ENCODE peak calls at places on chromosomes 13 and 19, in four cellular contexts. U is H54, J is testis, N is Daoy. D is an unnamed sample.

GRCh38 chr13:32284927-32285632 is 30.1 kb downstream of the ZAR1L start:
- DNase-seq in U (no peak), J (peak; percentile 65), N (peak; percentile 69), D (no peak)

GRCh38 chr19:54451331-54451871 is 2.4 kb downstream of the LENG8 start:
- DNase-seq in U (no peak), J (no peak), N (peak; percentile 63), D (no peak)

GRCh38 chr19:16039545-16039944 is 36.8 kb upstream of the TPM4 start:
- DNase-seq in U (no peak), J (no peak), N (no peak), D (no peak)

GRCh38 chr19:40799558-40800338 is 757 bp downstream of the EGLN2 start:
- DNase-seq in U (peak; percentile 35), J (no peak), N (peak; percentile 45), D (no peak)

GRCh38 chr19:34733266-34733825 is 697 bp upstream of the ZNF181 start:
- DNase-seq in U (no peak), J (peak; percentile 66), N (no peak), D (no peak)

GRCh38 chr13:59843040-59843439 is 320.7 kb downstream of the DIAPH3 start:
- DNase-seq in U (peak; percentile 0), J (no peak), N (peak; percentile 1), D (no peak)

GRCh38 chr13:38415233-38415632 is 65.6 kb downstream of the UFM1 start:
- DNase-seq in U (no peak), J (no peak), N (no peak), D (no peak)

GRCh38 chr13:88014527-88014926 is 343.4 kb downstream of the SLITRK5 start:
- DNase-seq in U (no peak), J (no peak), N (no peak), D (no peak)

GRCh38 chr19:58183822-58184215 is 958 bp downstream of the ZNF274 start:
- DNase-seq in U (no peak), J (no peak), N (no peak), D (no peak)

GRCh38 chr19:28234637-28235036 is 978.3 kb downstream of the UQCRFS1 start:
- DNase-seq in U (no peak), J (no peak), N (peak; percentile 74), D (no peak)

GRCh38 chr19:39631178-39631577 is 24.5 kb upstream of the LGALS16 start:
- DNase-seq in U (no peak), J (no peak), N (no peak), D (no peak)

GRCh38 chr19:2477732-2478191 is 1.8 kb downstream of the GADD45B start:
- DNase-seq in U (no peak), J (peak; percentile 47), N (peak; percentile 54), D (no peak)

GRCh38 chr19:16193466-16193865 is 4.2 kb upstream of the AP1M1 start:
- DNase-seq in U (no peak), J (no peak), N (no peak), D (no peak)

GRCh38 chr19:5774921-5775320 is 9.6 kb downstream of the PRR22 start:
- DNase-seq in U (no peak), J (no peak), N (no peak), D (no peak)

GRCh38 chr13:32261567-32261966 is 53.6 kb downstream of the ZAR1L start:
- DNase-seq in U (peak; percentile 9), J (peak; percentile 71), N (peak; percentile 79), D (no peak)

GRCh38 chr13:105464249-105464648 is 1071.2 kb downstream of the EFNB2 start:
- DNase-seq in U (no peak), J (no peak), N (no peak), D (no peak)

GRCh38 chr19:3034845-3035541 is 5.9 kb upstream of the TLE2 start:
- DNase-seq in U (no peak), J (no peak), N (peak; percentile 67), D (no peak)

GRCh38 chr13:41222259-41222852 is 28.0 kb upstream of the KBTBD7 start:
- DNase-seq in U (no peak), J (peak; percentile 77), N (peak; percentile 22), D (peak; percentile 7)

GRCh38 chr19:47891923-47892666 is 6.0 kb upstream of the SULT2A1 start:
- DNase-seq in U (no peak), J (peak; percentile 89), N (no peak), D (no peak)

GRCh38 chr19:6071103-6071485 is 39.2 kb downstream of the RFX2 start:
- DNase-seq in U (no peak), J (no peak), N (no peak), D (no peak)

GRCh38 chr13:32272021-32272695 is 43.0 kb downstream of the ZAR1L start:
- DNase-seq in U (no peak), J (no peak), N (no peak), D (no peak)

GRCh38 chr13:39895254-39895653 is 239.8 kb downstream of the COG6 start:
- DNase-seq in U (no peak), J (no peak), N (no peak), D (no peak)

GRCh38 chr19:6532244-6532999 is 1.6 kb downstream of the TNFSF9 start:
- DNase-seq in U (no peak), J (no peak), N (peak; percentile 33), D (no peak)

GRCh38 chr13:20161275-20161950 is 561 bp upstream of the GJA3 start:
- DNase-seq in U (no peak), J (peak; percentile 61), N (no peak), D (no peak)

GRCh38 chr19:5313307-5313706 is 27.3 kb downstream of the PTPRS start:
- DNase-seq in U (no peak), J (no peak), N (no peak), D (peak; percentile 64)

GRCh38 chr19:36916991-36917390 is 859 bp downstream of the ZNF568 start:
- DNase-seq in U (no peak), J (peak; percentile 27), N (peak; percentile 15), D (no peak)

GRCh38 chr19:2969104-2969504 is 8.3 kb upstream of the TLE6 start:
- DNase-seq in U (no peak), J (peak; percentile 73), N (peak; percentile 28), D (peak; percentile 40)

GRCh38 chr13:98664924-98665637 is 87.4 kb downstream of the SLC15A1 start:
- DNase-seq in U (no peak), J (no peak), N (peak; percentile 32), D (no peak)

GRCh38 chr19:19460761-19461265 is 54.5 kb downstream of the TSSK6 start:
- DNase-seq in U (no peak), J (peak; percentile 55), N (no peak), D (no peak)

GRCh38 chr19:8305798-8306197 is 2.4 kb downstream of the CD320 start:
- DNase-seq in U (no peak), J (no peak), N (no peak), D (no peak)

GRCh38 chr19:1577090-1577928 is 9.2 kb upstream of the MEX3D start:
- DNase-seq in U (no peak), J (no peak), N (no peak), D (no peak)

GRCh38 chr19:29887498-29887897 is 54.5 kb upstream of the URI1 start:
- DNase-seq in U (no peak), J (peak; percentile 25), N (no peak), D (no peak)

GRCh38 chr13:80469105-80469840 is 128.3 kb upstream of the SPRY2 start:
- DNase-seq in U (no peak), J (no peak), N (no peak), D (no peak)

GRCh38 chr19:28242317-28242927 is 970.5 kb downstream of the UQCRFS1 start:
- DNase-seq in U (peak; percentile 31), J (peak; percentile 53), N (peak; percentile 48), D (peak; percentile 23)

GRCh38 chr13:23500858-23501257 is 67.4 kb upstream of the SACS start:
- DNase-seq in U (no peak), J (no peak), N (peak; percentile 61), D (no peak)

GRCh38 chr19:55377356-55378131 is 918 bp downstream of the TMEM190 start:
- DNase-seq in U (no peak), J (no peak), N (no peak), D (no peak)

GRCh38 chr19:50008532-50008931 is 16.6 kb downstream of the VRK3 start:
- DNase-seq in U (no peak), J (peak; percentile 33), N (peak; percentile 28), D (no peak)

GRCh38 chr19:7833225-7834156 is 3.5 kb downstream of the EVI5L start:
- DNase-seq in U (peak; percentile 93), J (peak; percentile 86), N (peak; percentile 75), D (no peak)

GRCh38 chr19:4990306-4990705 is 21.4 kb downstream of the KDM4B start:
- DNase-seq in U (no peak), J (no peak), N (no peak), D (no peak)

GRCh38 chr19:33684550-33685303 is 63.0 kb downstream of the CHST8 start:
- DNase-seq in U (no peak), J (no peak), N (no peak), D (peak; percentile 30)